ENCODE peak calls at places on chromosomes 12 and 14, in six cellular contexts. Q, R, B, H, A and N are unnamed samples.

GRCh38 chr12:109530301-109530685 is 43.0 kb downstream of the MMAB start:
- DNase-seq in H (no peak), Q (no peak), B (no peak), R (no peak), A (no peak), N (no peak)

GRCh38 chr12:77925536-77926108 is 94.9 kb downstream of the NAV3 start:
- DNase-seq in H (peak; percentile 92), R (peak; percentile 39), B (peak; percentile 74), A (peak; percentile 97), Q (peak; percentile 54), N (peak; percentile 96)

GRCh38 chr12:108173892-108174291 is 44.8 kb downstream of the WSCD2 start:
- DNase-seq in A (no peak), Q (no peak), H (no peak), B (no peak), R (no peak), N (no peak)

GRCh38 chr14:56116128-56116900 is 1.9 kb upstream of the PELI2 start:
- DNase-seq in R (no peak), B (no peak), H (no peak), A (no peak), Q (no peak), N (no peak)

GRCh38 chr12:71281425-71281824 is 123.6 kb upstream of the TSPAN8 start:
- DNase-seq in A (no peak), B (no peak), R (no peak), Q (no peak), H (no peak), N (no peak)

GRCh38 chr12:56221233-56221756 is 427 bp downstream of the RNF41 start:
- DNase-seq in Q (peak; percentile 14), A (peak; percentile 85), H (peak; percentile 52), R (peak; percentile 85), B (no peak), N (no peak)

GRCh38 chr12:119334459-119335170 is at the start of gene CCDC60:
- DNase-seq in Q (peak; percentile 65), A (no peak), R (peak; percentile 93), B (no peak), H (no peak), N (no peak)

GRCh38 chr12:30991466-30991865 is 64.9 kb downstream of the TSPAN11 start:
- DNase-seq in R (no peak), Q (no peak), A (no peak), H (no peak), B (no peak), N (no peak)

GRCh38 chr12:52249041-52249461 is 16.0 kb downstream of the KRT7 start:
- DNase-seq in R (no peak), A (no peak), H (no peak), Q (no peak), B (no peak), N (no peak)

GRCh38 chr12:40181490-40181889 is 43.3 kb upstream of the LRRK2 start:
- DNase-seq in R (no peak), B (no peak), H (no peak), A (no peak), Q (no peak), N (no peak)

GRCh38 chr14:30759172-30760125 is 114.9 kb upstream of the COCH start:
- DNase-seq in B (no peak), Q (no peak), A (no peak), R (no peak), H (no peak), N (no peak)

GRCh38 chr12:4719821-4720636 is at the start of gene GALNT8:
- DNase-seq in A (no peak), R (no peak), B (no peak), Q (no peak), H (no peak), N (no peak)

GRCh38 chr12:78392918-78393317 is 471.7 kb upstream of the SYT1 start:
- DNase-seq in A (peak; percentile 46), H (no peak), R (no peak), Q (no peak), B (peak; percentile 25), N (no peak)

GRCh38 chr14:44463386-44464004 is 43.6 kb downstream of the FSCB start:
- DNase-seq in A (peak; percentile 31), B (peak; percentile 76), R (no peak), Q (no peak), H (no peak), N (no peak)

GRCh38 chr12:42140901-42141300 is 3.8 kb downstream of the GXYLT1 start:
- DNase-seq in B (no peak), Q (no peak), R (peak; percentile 14), A (peak; percentile 38), H (no peak), N (no peak)

GRCh38 chr12:31599053-31599452 is 8.1 kb upstream of the DENND5B start:
- DNase-seq in B (no peak), R (no peak), Q (no peak), H (no peak), A (no peak), N (no peak)

GRCh38 chr14:92973265-92973797 is 50.4 kb downstream of the CHGA start:
- DNase-seq in A (peak; percentile 72), B (peak; percentile 25), H (no peak), R (peak; percentile 94), Q (peak; percentile 71), N (peak; percentile 40)

GRCh38 chr14:92987713-92988510 is 65.0 kb downstream of the CHGA start:
- DNase-seq in Q (no peak), B (no peak), R (peak; percentile 63), A (no peak), H (no peak), N (no peak)

GRCh38 chr12:45726594-45727300 is 2.8 kb upstream of the ARID2 start:
- DNase-seq in A (peak; percentile 40), H (no peak), Q (peak; percentile 29), R (peak; percentile 57), B (peak; percentile 89), N (no peak)

GRCh38 chr14:90488256-90488655 is 91.4 kb downstream of the CALM1 start:
- DNase-seq in Q (no peak), A (no peak), R (no peak), H (no peak), B (no peak), N (no peak)

GRCh38 chr12:3150308-3150670 is 73.1 kb downstream of the TSPAN9 start:
- DNase-seq in H (no peak), A (no peak), B (no peak), R (no peak), Q (no peak), N (no peak)